ENCODE peak calls at places on chromosomes 2 and 18, in seven cellular contexts. D, Z, B, X, P, V and N are unnamed samples. For H3K27me3 and H3K36me3, the result is how much of the 10 kb centered on the place peaks cover.

GRCh38 chr2:24831736-24832421 is 38.7 kb downstream of the CENPO start:
- DNase-seq in Z (no peak), P (no peak), B (no peak), D (no peak), X (no peak), V (no peak), N (peak)

GRCh38 chr2:157256621-157257020 is 884 bp upstream of the GALNT5 start:
- DNase-seq in X (no peak), B (peak), D (no peak), P (no peak), V (no peak), Z (no peak), N (no peak)

GRCh38 chr18:59085797-59086196 is 53.9 kb upstream of the SEC11C start:
- DNase-seq in P (no peak), B (peak), X (no peak), Z (no peak), D (no peak), V (no peak), N (no peak)

GRCh38 chr18:46148810-46149209 is 44.6 kb downstream of the HAUS1 start:
- DNase-seq in X (peak), D (peak), P (peak), V (peak), B (peak), Z (peak), N (peak)

GRCh38 chr18:31574359-31574758 is 17.3 kb upstream of the TTR start:
- DNase-seq in X (no peak), B (no peak), Z (no peak), P (no peak), V (no peak), D (no peak), N (no peak)

GRCh38 chr2:233795735-233796171 is 17.6 kb downstream of the MROH2A start:
- DNase-seq in Z (no peak), X (no peak), V (no peak), B (no peak), P (no peak), D (no peak), N (peak)

GRCh38 chr2:204664708-204665121 is 119.4 kb downstream of the PARD3B start:
- DNase-seq in P (no peak), V (peak), Z (no peak), D (peak), B (peak), X (no peak), N (no peak)

GRCh38 chr18:3089579-3089978 is 76.6 kb upstream of the LPIN2 start:
- DNase-seq in V (no peak), D (no peak), X (no peak), Z (no peak), B (no peak), P (no peak), N (no peak)

GRCh38 chr2:127929449-127929848 is 43.7 kb upstream of the AMMECR1L start:
- DNase-seq in Z (no peak), V (no peak), B (no peak), D (no peak), X (no peak), P (no peak), N (no peak)

GRCh38 chr2:191230174-191230573 is 15.0 kb upstream of the MYO1B start:
- DNase-seq in D (no peak), V (no peak), P (no peak), X (no peak), B (peak), Z (no peak), N (no peak)

GRCh38 chr2:120710256-120710655 is 25.4 kb upstream of the GLI2 start:
- DNase-seq in B (peak), P (no peak), X (no peak), V (peak), Z (no peak), D (no peak), N (peak)

GRCh38 chr2:41994177-41994576 is 53.6 kb upstream of the PKDCC start:
- DNase-seq in Z (no peak), P (no peak), X (no peak), D (no peak), B (peak), V (no peak), N (no peak)

GRCh38 chr2:230090978-230091377 is 22.3 kb upstream of the SLC16A14 start:
- DNase-seq in Z (no peak), D (no peak), B (no peak), P (no peak), V (no peak), X (no peak), N (no peak)

GRCh38 chr2:6986894-6987487 is 69.8 kb downstream of the RNF144A start:
- DNase-seq in D (no peak), P (no peak), B (no peak), Z (no peak), X (no peak), V (no peak), N (no peak)

GRCh38 chr2:86313341-86313740 is 24.1 kb downstream of the REEP1 start:
- DNase-seq in X (no peak), B (no peak), Z (no peak), P (no peak), D (no peak), V (no peak), N (no peak)

GRCh38 chr2:231387904-231388724 is 7.4 kb upstream of the B3GNT7 start:
- DNase-seq in X (no peak), B (peak), D (no peak), P (no peak), V (no peak), Z (no peak), N (peak)

GRCh38 chr2:181025004-181025403 is 44.6 kb downstream of the UBE2E3 start:
- DNase-seq in Z (no peak), D (no peak), P (no peak), X (no peak), V (no peak), B (peak), N (no peak)

GRCh38 chr2:143734507-143734906 is 605.3 kb downstream of the ARHGAP15 start:
- DNase-seq in B (no peak), X (no peak), Z (no peak), V (no peak), P (no peak), D (no peak), N (no peak)

GRCh38 chr2:118122768-118123335 is 34.6 kb downstream of the INSIG2 start:
- DNase-seq in B (no peak), V (no peak), X (no peak), P (no peak), Z (no peak), D (peak), N (no peak)

GRCh38 chr18:26745288-26745975 is 120.1 kb downstream of the AQP4 start:
- DNase-seq in B (no peak), V (no peak), Z (no peak), D (peak), X (no peak), P (no peak), N (no peak)

GRCh38 chr2:104863585-104864279 is 9.8 kb downstream of the POU3F3 start:
- DNase-seq in P (no peak), D (peak), X (no peak), V (peak), Z (no peak), B (no peak), N (peak)
- H3K4me3 ChIP-seq in P (no peak), D (no peak), X (no peak), V (peak), Z (no peak), B (no peak), N (no peak)

DNA sequence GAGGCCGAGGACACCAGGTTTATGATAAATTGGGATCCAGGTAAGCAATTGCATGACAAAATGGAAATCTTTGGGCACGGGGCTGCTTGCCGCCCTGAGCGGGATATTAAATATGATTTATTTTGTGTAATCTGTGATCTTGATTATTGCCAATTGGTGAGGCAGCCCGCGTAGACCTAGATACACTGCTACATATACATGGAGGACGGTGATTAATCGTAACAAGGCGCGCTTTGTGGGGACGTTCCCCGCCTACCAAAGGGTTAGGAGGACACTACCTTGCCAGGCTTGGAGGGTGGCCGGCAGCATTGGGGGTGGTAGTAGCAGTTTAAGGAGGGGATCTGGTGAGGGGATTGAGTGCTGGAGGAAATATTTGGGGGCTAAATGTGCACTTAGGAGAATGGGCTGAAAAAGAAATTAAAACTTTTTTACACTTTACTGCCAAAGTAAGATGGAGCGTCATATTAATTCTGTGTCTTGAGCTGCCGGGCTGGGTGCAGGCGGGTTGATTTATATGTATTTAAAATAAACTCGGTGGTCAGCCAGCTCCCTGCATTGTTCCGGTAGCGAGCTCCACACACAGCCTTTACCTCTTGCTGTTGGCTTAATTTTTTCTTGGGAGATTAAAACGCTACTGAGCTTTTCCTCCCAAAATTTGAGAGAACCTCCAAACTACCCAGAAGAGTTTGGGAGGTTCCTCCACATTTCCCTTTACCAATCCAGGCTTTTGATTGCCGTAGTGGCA is 4.1 kb downstream of the HOXD3 start:
- DNase-seq in V (peak), D (no peak), Z (no peak), X (no peak), P (no peak), B (no peak), N (no peak)
- H3K27me3 ChIP-seq in V (half or more), D (half or more), Z (under half), X (half or more), P (half or more), B (half or more), N (half or more)

DNA sequence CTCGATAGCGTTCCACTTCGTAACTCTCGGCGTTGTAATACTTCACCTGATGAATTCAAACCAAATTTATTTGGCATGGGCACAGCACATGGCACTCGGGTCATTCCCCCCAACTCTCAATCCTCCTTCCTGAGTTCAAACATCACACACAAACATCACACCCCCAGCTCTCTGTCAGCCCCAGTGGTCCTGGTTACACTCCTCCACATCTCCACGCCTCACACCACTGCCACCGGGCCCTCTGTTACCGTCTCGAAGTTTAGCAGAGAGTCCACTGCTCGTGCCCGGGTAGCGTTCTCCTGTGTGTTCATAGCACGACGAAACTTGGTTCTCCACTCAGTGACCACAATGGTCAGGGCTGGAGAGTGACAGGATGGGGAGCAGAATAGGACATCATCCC is 4.6 kb downstream of the ABCB6 start:
- DNase-seq in X (no peak), V (no peak), D (no peak), B (no peak), Z (no peak), P (no peak), N (no peak)
- H3K36me3 ChIP-seq in X (under half), V (under half), D (under half), B (half or more), Z (under half), P (under half), N (under half)

DNA sequence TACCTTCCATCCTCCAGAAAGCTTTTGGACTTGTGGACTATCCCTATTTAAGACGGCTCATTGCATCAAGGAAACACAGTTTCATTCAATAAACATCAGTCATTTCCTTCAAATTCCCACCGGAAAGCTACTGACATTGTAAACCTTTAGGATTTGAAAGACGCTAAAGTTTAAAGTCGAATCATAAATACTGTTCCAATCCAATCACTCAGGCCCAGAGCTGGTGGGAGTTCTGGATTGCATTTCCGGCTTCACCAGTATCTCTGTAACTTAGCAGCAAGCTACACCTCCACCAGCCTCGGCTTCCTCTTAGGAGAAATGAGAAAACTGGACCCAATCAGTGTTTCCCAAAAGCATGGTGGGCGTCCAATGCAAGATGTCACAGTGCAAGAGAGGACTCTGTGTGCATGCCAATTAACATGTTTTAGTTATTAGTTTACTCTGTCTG is 1.6 kb downstream of the WDFY1 start:
- DNase-seq in V (no peak), X (no peak), D (no peak), P (no peak), B (peak), Z (no peak), N (peak)
- H3K4me3 ChIP-seq in V (peak), X (peak), D (no peak), P (no peak), B (peak), Z (peak), N (peak)

GRCh38 chr2:65930259-65930658 is 497.9 kb upstream of the SPRED2 start:
- DNase-seq in V (no peak), P (no peak), Z (no peak), B (no peak), X (no peak), D (no peak), N (no peak)

GRCh38 chr2:65937379-65938160 is 497.4 kb upstream of the MEIS1 start:
- DNase-seq in B (peak), X (no peak), Z (no peak), V (no peak), D (no peak), P (no peak), N (no peak)

GRCh38 chr2:65934992-65935629 is 499.8 kb upstream of the MEIS1 start:
- DNase-seq in P (no peak), V (no peak), Z (no peak), X (no peak), D (no peak), B (no peak), N (no peak)

GRCh38 chr2:65932571-65932970 is 500.2 kb upstream of the SPRED2 start:
- DNase-seq in P (no peak), X (no peak), B (no peak), V (no peak), D (no peak), Z (no peak), N (no peak)
- H3K27me3 ChIP-seq in P (under half), X (under half), B (under half), V (under half), D (under half), Z (under half), N (under half)